ENCODE peak calls at places on chromosomes 3 and 15, in six cellular contexts. One of them, this sample, is unnamed.

GRCh38 chr3:126918223-126918622 is 64.7 kb upstream of the PLXNA1 start:
- DNase-seq in activated CD8-positive, alpha-beta memory T cell treated with anti-CD3 and anti-CD28 coated beads for 4 hours: no peak
- DNase-seq in ELR: no peak
- DNase-seq in aorta: no peak
- DNase-seq in SK-N-DZ: no peak
- DNase-seq in psoas muscle: no peak
- DNase-seq in this sample: no peak

GRCh38 chr3:190183121-190183520 is 62.4 kb upstream of the P3H2 start:
- DNase-seq in activated CD8-positive, alpha-beta memory T cell treated with anti-CD3 and anti-CD28 coated beads for 4 hours: no peak
- DNase-seq in aorta: no peak
- DNase-seq in ELR: peak
- DNase-seq in psoas muscle: no peak
- DNase-seq in SK-N-DZ: no peak
- DNase-seq in this sample: no peak

GRCh38 chr3:99319450-99319849 is 318.9 kb upstream of the COL8A1 start:
- DNase-seq in aorta: no peak
- DNase-seq in activated CD8-positive, alpha-beta memory T cell treated with anti-CD3 and anti-CD28 coated beads for 4 hours: no peak
- DNase-seq in ELR: peak
- DNase-seq in SK-N-DZ: no peak
- DNase-seq in psoas muscle: no peak
- DNase-seq in this sample: no peak

GRCh38 chr3:15295506-15295905 is 36.9 kb downstream of the SH3BP5 start:
- DNase-seq in ELR: peak
- DNase-seq in SK-N-DZ: no peak
- DNase-seq in psoas muscle: no peak
- DNase-seq in activated CD8-positive, alpha-beta memory T cell treated with anti-CD3 and anti-CD28 coated beads for 4 hours: no peak
- DNase-seq in aorta: no peak
- DNase-seq in this sample: no peak

GRCh38 chr3:129057249-129057648 is 3.3 kb upstream of the GP9 start:
- DNase-seq in aorta: peak
- DNase-seq in ELR: no peak
- DNase-seq in psoas muscle: no peak
- DNase-seq in activated CD8-positive, alpha-beta memory T cell treated with anti-CD3 and anti-CD28 coated beads for 4 hours: no peak
- DNase-seq in SK-N-DZ: no peak
- DNase-seq in this sample: no peak

GRCh38 chr3:155232605-155233004 is 60.9 kb downstream of the STRIT1 start:
- DNase-seq in SK-N-DZ: no peak
- DNase-seq in activated CD8-positive, alpha-beta memory T cell treated with anti-CD3 and anti-CD28 coated beads for 4 hours: no peak
- DNase-seq in psoas muscle: peak
- DNase-seq in ELR: peak
- DNase-seq in aorta: peak
- DNase-seq in this sample: no peak

GRCh38 chr3:64327039-64327804 is 102.0 kb upstream of the PRICKLE2 start:
- DNase-seq in psoas muscle: peak
- DNase-seq in activated CD8-positive, alpha-beta memory T cell treated with anti-CD3 and anti-CD28 coated beads for 4 hours: no peak
- DNase-seq in ELR: peak
- DNase-seq in SK-N-DZ: peak
- DNase-seq in aorta: peak
- DNase-seq in this sample: no peak

GRCh38 chr3:126262227-126262626 is 81.8 kb upstream of the ALDH1L1 start:
- DNase-seq in activated CD8-positive, alpha-beta memory T cell treated with anti-CD3 and anti-CD28 coated beads for 4 hours: no peak
- DNase-seq in ELR: no peak
- DNase-seq in aorta: no peak
- DNase-seq in psoas muscle: no peak
- DNase-seq in SK-N-DZ: no peak
- DNase-seq in this sample: no peak

GRCh38 chr3:187979543-187979942 is 174.4 kb upstream of the LPP start:
- DNase-seq in ELR: no peak
- DNase-seq in SK-N-DZ: peak
- DNase-seq in psoas muscle: no peak
- DNase-seq in activated CD8-positive, alpha-beta memory T cell treated with anti-CD3 and anti-CD28 coated beads for 4 hours: no peak
- DNase-seq in aorta: no peak
- DNase-seq in this sample: no peak

GRCh38 chr15:85730001-85730820 is 64.5 kb downstream of the KLHL25 start:
- DNase-seq in activated CD8-positive, alpha-beta memory T cell treated with anti-CD3 and anti-CD28 coated beads for 4 hours: no peak
- DNase-seq in psoas muscle: no peak
- DNase-seq in ELR: peak
- DNase-seq in aorta: no peak
- DNase-seq in SK-N-DZ: peak
- DNase-seq in this sample: no peak

GRCh38 chr3:110327870-110328269 is 743.7 kb upstream of the NECTIN3 start:
- DNase-seq in activated CD8-positive, alpha-beta memory T cell treated with anti-CD3 and anti-CD28 coated beads for 4 hours: no peak
- DNase-seq in ELR: peak
- DNase-seq in aorta: no peak
- DNase-seq in SK-N-DZ: no peak
- DNase-seq in psoas muscle: no peak
- DNase-seq in this sample: no peak

GRCh38 chr3:50227390-50228183 is 8.4 kb upstream of the GNAI2 start:
- DNase-seq in SK-N-DZ: peak
- DNase-seq in activated CD8-positive, alpha-beta memory T cell treated with anti-CD3 and anti-CD28 coated beads for 4 hours: peak
- DNase-seq in ELR: peak
- DNase-seq in psoas muscle: peak
- DNase-seq in aorta: peak
- DNase-seq in this sample: peak

GRCh38 chr3:58575986-58576652 is 1.1 kb downstream of the FAM107A start:
- DNase-seq in SK-N-DZ: no peak
- DNase-seq in ELR: peak
- DNase-seq in activated CD8-positive, alpha-beta memory T cell treated with anti-CD3 and anti-CD28 coated beads for 4 hours: no peak
- DNase-seq in psoas muscle: no peak
- DNase-seq in aorta: no peak
- DNase-seq in this sample: no peak

GRCh38 chr3:16770021-16770420 is 114.7 kb upstream of the PLCL2 start:
- DNase-seq in psoas muscle: no peak
- DNase-seq in ELR: no peak
- DNase-seq in activated CD8-positive, alpha-beta memory T cell treated with anti-CD3 and anti-CD28 coated beads for 4 hours: no peak
- DNase-seq in SK-N-DZ: no peak
- DNase-seq in aorta: no peak
- DNase-seq in this sample: no peak

This sample was measured in upper lobe of right lung.